ENCODE peak calls at places on chromosomes 12 and 14, in ten cellular contexts. One of them, this sample, is unnamed.

GRCh38 chr14:99515301-99516155 is 34.3 kb downstream of the CCNK start:
- DNase-seq in body of pancreas: peak; percentile 10
- DNase-seq in tibial nerve: no peak
- DNase-seq in A549: no peak
- DNase-seq in CD8-positive, alpha-beta T cell: no peak
- DNase-seq in WERI-Rb-1: peak; percentile 11
- DNase-seq in CD4-positive, alpha-beta T cell: no peak
- DNase-seq in HL-60: no peak
- DNase-seq in cardiac muscle cell: no peak
- DNase-seq in AG04450: no peak
- DNase-seq in this sample: no peak

GRCh38 chr12:98856897-98857540 is 211.9 kb downstream of the APAF1 start:
- DNase-seq in body of pancreas: no peak
- DNase-seq in tibial nerve: no peak
- DNase-seq in A549: no peak
- DNase-seq in CD8-positive, alpha-beta T cell: no peak
- DNase-seq in WERI-Rb-1: no peak
- DNase-seq in CD4-positive, alpha-beta T cell: no peak
- DNase-seq in HL-60: no peak
- DNase-seq in cardiac muscle cell: no peak
- DNase-seq in AG04450: no peak
- DNase-seq in this sample: no peak

GRCh38 chr14:45085004-45085403 is 1.1 kb downstream of the PRPF39 start:
- DNase-seq in body of pancreas: no peak
- DNase-seq in tibial nerve: no peak
- DNase-seq in A549: no peak
- DNase-seq in CD8-positive, alpha-beta T cell: no peak
- DNase-seq in WERI-Rb-1: no peak
- DNase-seq in CD4-positive, alpha-beta T cell: no peak
- DNase-seq in HL-60: no peak
- DNase-seq in cardiac muscle cell: peak; percentile 14
- DNase-seq in AG04450: no peak
- DNase-seq in this sample: no peak

GRCh38 chr14:32808574-32809098 is 130.0 kb upstream of the NPAS3 start:
- DNase-seq in body of pancreas: peak; percentile 32
- DNase-seq in tibial nerve: no peak
- DNase-seq in A549: no peak
- DNase-seq in CD8-positive, alpha-beta T cell: no peak
- DNase-seq in WERI-Rb-1: no peak
- DNase-seq in CD4-positive, alpha-beta T cell: no peak
- DNase-seq in HL-60: no peak
- DNase-seq in cardiac muscle cell: no peak
- DNase-seq in AG04450: no peak
- DNase-seq in this sample: no peak

GRCh38 chr12:113479578-113480335 is 8.1 kb upstream of the LHX5 start:
- DNase-seq in body of pancreas: peak; percentile 37
- DNase-seq in tibial nerve: peak; percentile 28
- DNase-seq in A549: no peak
- DNase-seq in CD8-positive, alpha-beta T cell: peak; percentile 34
- DNase-seq in WERI-Rb-1: no peak
- DNase-seq in CD4-positive, alpha-beta T cell: peak; percentile 26
- DNase-seq in HL-60: no peak
- DNase-seq in cardiac muscle cell: peak; percentile 91
- DNase-seq in AG04450: no peak
- DNase-seq in this sample: peak; percentile 63

GRCh38 chr12:115394498-115395220 is 710.7 kb upstream of the TBX3 start:
- DNase-seq in body of pancreas: no peak
- DNase-seq in tibial nerve: no peak
- DNase-seq in A549: peak; percentile 65
- DNase-seq in CD8-positive, alpha-beta T cell: no peak
- DNase-seq in WERI-Rb-1: no peak
- DNase-seq in CD4-positive, alpha-beta T cell: no peak
- DNase-seq in HL-60: no peak
- DNase-seq in cardiac muscle cell: no peak
- DNase-seq in AG04450: no peak
- DNase-seq in this sample: no peak

GRCh38 chr12:51520576-51521325 is 70.3 kb upstream of the SCN8A start:
- DNase-seq in body of pancreas: no peak
- DNase-seq in tibial nerve: no peak
- DNase-seq in A549: no peak
- DNase-seq in CD8-positive, alpha-beta T cell: no peak
- DNase-seq in WERI-Rb-1: peak; percentile 77
- DNase-seq in CD4-positive, alpha-beta T cell: no peak
- DNase-seq in HL-60: no peak
- DNase-seq in cardiac muscle cell: no peak
- DNase-seq in AG04450: no peak
- DNase-seq in this sample: no peak

GRCh38 chr14:59705245-59705644 is 128.6 kb upstream of the CCDC175 start:
- DNase-seq in body of pancreas: no peak
- DNase-seq in tibial nerve: no peak
- DNase-seq in A549: no peak
- DNase-seq in CD8-positive, alpha-beta T cell: no peak
- DNase-seq in WERI-Rb-1: no peak
- DNase-seq in CD4-positive, alpha-beta T cell: no peak
- DNase-seq in HL-60: no peak
- DNase-seq in cardiac muscle cell: no peak
- DNase-seq in AG04450: no peak
- DNase-seq in this sample: no peak

DNA sequence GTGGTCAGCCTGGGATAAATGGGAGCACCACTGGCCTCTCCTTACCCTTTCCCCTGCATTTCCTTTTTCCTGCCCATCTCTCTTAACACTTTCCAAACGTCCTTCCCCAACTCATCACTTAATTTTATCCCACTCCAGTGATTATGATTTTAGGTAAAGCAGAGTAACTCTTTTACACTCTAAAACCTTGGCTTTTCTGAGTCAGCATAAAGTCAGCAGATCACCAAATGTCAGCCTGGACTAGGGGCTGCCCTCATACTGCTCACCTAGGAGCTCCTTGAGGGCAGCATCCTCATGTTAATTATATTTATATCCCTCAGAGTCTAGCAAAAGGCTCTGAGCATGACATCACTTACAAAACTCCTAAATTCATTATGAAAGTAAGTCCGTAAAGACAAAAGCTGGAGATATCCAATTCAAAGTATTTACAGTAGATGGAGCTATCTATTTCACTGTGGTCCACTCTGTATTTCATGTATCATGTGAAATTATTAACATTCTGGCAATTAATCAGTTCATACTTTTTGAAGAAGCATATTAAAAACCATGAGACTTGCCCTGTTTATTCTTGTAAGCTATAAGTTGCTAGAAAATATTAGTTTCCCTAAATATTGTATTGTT is 17.0 kb upstream of the DICER1 start:
- DNase-seq in body of pancreas: no peak
- DNase-seq in tibial nerve: no peak
- DNase-seq in A549: no peak
- DNase-seq in CD8-positive, alpha-beta T cell: no peak
- DNase-seq in WERI-Rb-1: no peak
- DNase-seq in CD4-positive, alpha-beta T cell: no peak
- DNase-seq in HL-60: no peak
- DNase-seq in cardiac muscle cell: no peak
- DNase-seq in AG04450: no peak
- DNase-seq in this sample: no peak
- TF ChIP-seq CTCF in body of pancreas: peak; percentile 36
- TF ChIP-seq CTCF in tibial nerve: peak; percentile 28
- TF ChIP-seq CTCF in A549: peak; percentile 37
- TF ChIP-seq CTCF in CD8-positive, alpha-beta T cell: no peak
- TF ChIP-seq CTCF in WERI-Rb-1: no peak
- TF ChIP-seq CTCF in CD4-positive, alpha-beta T cell: no peak
- TF ChIP-seq CTCF in HL-60: no peak
- TF ChIP-seq CTCF in cardiac muscle cell: peak; percentile 34
- TF ChIP-seq CTCF in AG04450: no peak
- TF ChIP-seq CTCF in this sample: peak; percentile 20

GRCh38 chr12:14548609-14549008 is 19.1 kb downstream of the PLBD1 start:
- DNase-seq in body of pancreas: no peak
- DNase-seq in tibial nerve: no peak
- DNase-seq in A549: no peak
- DNase-seq in CD8-positive, alpha-beta T cell: no peak
- DNase-seq in WERI-Rb-1: no peak
- DNase-seq in CD4-positive, alpha-beta T cell: no peak
- DNase-seq in HL-60: no peak
- DNase-seq in cardiac muscle cell: no peak
- DNase-seq in AG04450: no peak
- DNase-seq in this sample: no peak

GRCh38 chr12:14545144-14546124 is 22.2 kb downstream of the PLBD1 start:
- DNase-seq in body of pancreas: no peak
- DNase-seq in tibial nerve: no peak
- DNase-seq in A549: no peak
- DNase-seq in CD8-positive, alpha-beta T cell: no peak
- DNase-seq in WERI-Rb-1: no peak
- DNase-seq in CD4-positive, alpha-beta T cell: no peak
- DNase-seq in HL-60: no peak
- DNase-seq in cardiac muscle cell: no peak
- DNase-seq in AG04450: no peak
- DNase-seq in this sample: no peak

DNA sequence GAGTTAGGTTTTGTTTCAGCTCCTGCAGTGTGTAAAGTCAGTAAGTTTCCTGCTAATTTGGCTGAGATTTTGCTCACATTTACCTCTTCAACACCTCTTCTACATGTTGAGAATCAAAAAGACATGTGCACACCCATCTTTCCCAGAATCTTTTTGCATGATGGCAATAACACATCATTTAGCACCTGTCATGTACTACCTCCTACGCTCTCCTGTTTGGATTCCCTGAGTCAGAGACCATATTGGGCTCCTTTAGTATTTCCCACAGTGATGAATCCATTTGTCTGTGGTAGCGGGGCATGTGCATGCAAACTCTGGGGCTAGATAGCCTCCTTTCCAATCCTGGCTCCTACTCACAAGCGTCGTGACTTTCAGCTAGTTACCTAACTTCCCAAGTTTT is 20.1 kb downstream of the PLBD1 start:
- DNase-seq in body of pancreas: no peak
- DNase-seq in tibial nerve: no peak
- DNase-seq in A549: no peak
- DNase-seq in CD8-positive, alpha-beta T cell: no peak
- DNase-seq in WERI-Rb-1: no peak
- DNase-seq in CD4-positive, alpha-beta T cell: no peak
- DNase-seq in HL-60: no peak
- DNase-seq in cardiac muscle cell: no peak
- DNase-seq in AG04450: no peak
- DNase-seq in this sample: no peak
- H3K27ac ChIP-seq in body of pancreas: no peak overlapping the region
- H3K27ac ChIP-seq in tibial nerve: no peak overlapping the region
- H3K27ac ChIP-seq in A549: no peak overlapping the region
- H3K27ac ChIP-seq in CD8-positive, alpha-beta T cell: no peak overlapping the region
- H3K27ac ChIP-seq in WERI-Rb-1: no peak overlapping the region
- H3K27ac ChIP-seq in CD4-positive, alpha-beta T cell: no peak overlapping the region
- H3K27ac ChIP-seq in HL-60: no peak overlapping the region
- H3K27ac ChIP-seq in cardiac muscle cell: no peak overlapping the region
- H3K27ac ChIP-seq in AG04450: no peak overlapping the region
- H3K27ac ChIP-seq in this sample: no peak overlapping the region

GRCh38 chr14:23344481-23344880 is 8.2 kb downstream of the SLC22A17 start:
- DNase-seq in body of pancreas: no peak
- DNase-seq in tibial nerve: no peak
- DNase-seq in A549: no peak
- DNase-seq in CD8-positive, alpha-beta T cell: no peak
- DNase-seq in WERI-Rb-1: no peak
- DNase-seq in CD4-positive, alpha-beta T cell: no peak
- DNase-seq in HL-60: no peak
- DNase-seq in cardiac muscle cell: no peak
- DNase-seq in AG04450: no peak
- DNase-seq in this sample: no peak
- TF ChIP-seq CTCF in body of pancreas: no peak
- TF ChIP-seq CTCF in tibial nerve: no peak
- TF ChIP-seq CTCF in A549: no peak
- TF ChIP-seq CTCF in CD8-positive, alpha-beta T cell: no peak
- TF ChIP-seq CTCF in WERI-Rb-1: no peak
- TF ChIP-seq CTCF in CD4-positive, alpha-beta T cell: no peak
- TF ChIP-seq CTCF in HL-60: no peak
- TF ChIP-seq CTCF in cardiac muscle cell: no peak
- TF ChIP-seq CTCF in AG04450: no peak
- TF ChIP-seq CTCF in this sample: no peak

GRCh38 chr14:81345781-81346180 is 54.3 kb downstream of the STON2 start:
- DNase-seq in body of pancreas: no peak
- DNase-seq in tibial nerve: no peak
- DNase-seq in A549: no peak
- DNase-seq in CD8-positive, alpha-beta T cell: no peak
- DNase-seq in WERI-Rb-1: no peak
- DNase-seq in CD4-positive, alpha-beta T cell: no peak
- DNase-seq in HL-60: no peak
- DNase-seq in cardiac muscle cell: no peak
- DNase-seq in AG04450: no peak
- DNase-seq in this sample: no peak

GRCh38 chr14:81343701-81344100 is 56.4 kb downstream of the STON2 start:
- DNase-seq in body of pancreas: no peak
- DNase-seq in tibial nerve: no peak
- DNase-seq in A549: no peak
- DNase-seq in CD8-positive, alpha-beta T cell: no peak
- DNase-seq in WERI-Rb-1: no peak
- DNase-seq in CD4-positive, alpha-beta T cell: no peak
- DNase-seq in HL-60: no peak
- DNase-seq in cardiac muscle cell: no peak
- DNase-seq in AG04450: no peak
- DNase-seq in this sample: no peak

GRCh38 chr14:81341405-81342180 is 58.5 kb downstream of the STON2 start:
- DNase-seq in body of pancreas: no peak
- DNase-seq in tibial nerve: no peak
- DNase-seq in A549: no peak
- DNase-seq in CD8-positive, alpha-beta T cell: no peak
- DNase-seq in WERI-Rb-1: no peak
- DNase-seq in CD4-positive, alpha-beta T cell: no peak
- DNase-seq in HL-60: no peak
- DNase-seq in cardiac muscle cell: no peak
- DNase-seq in AG04450: no peak
- DNase-seq in this sample: no peak

GRCh38 chr14:81343166-81343565 is 57.0 kb downstream of the STON2 start:
- DNase-seq in body of pancreas: no peak
- DNase-seq in tibial nerve: no peak
- DNase-seq in A549: no peak
- DNase-seq in CD8-positive, alpha-beta T cell: no peak
- DNase-seq in WERI-Rb-1: no peak
- DNase-seq in CD4-positive, alpha-beta T cell: no peak
- DNase-seq in HL-60: no peak
- DNase-seq in cardiac muscle cell: no peak
- DNase-seq in AG04450: no peak
- DNase-seq in this sample: no peak

DNA sequence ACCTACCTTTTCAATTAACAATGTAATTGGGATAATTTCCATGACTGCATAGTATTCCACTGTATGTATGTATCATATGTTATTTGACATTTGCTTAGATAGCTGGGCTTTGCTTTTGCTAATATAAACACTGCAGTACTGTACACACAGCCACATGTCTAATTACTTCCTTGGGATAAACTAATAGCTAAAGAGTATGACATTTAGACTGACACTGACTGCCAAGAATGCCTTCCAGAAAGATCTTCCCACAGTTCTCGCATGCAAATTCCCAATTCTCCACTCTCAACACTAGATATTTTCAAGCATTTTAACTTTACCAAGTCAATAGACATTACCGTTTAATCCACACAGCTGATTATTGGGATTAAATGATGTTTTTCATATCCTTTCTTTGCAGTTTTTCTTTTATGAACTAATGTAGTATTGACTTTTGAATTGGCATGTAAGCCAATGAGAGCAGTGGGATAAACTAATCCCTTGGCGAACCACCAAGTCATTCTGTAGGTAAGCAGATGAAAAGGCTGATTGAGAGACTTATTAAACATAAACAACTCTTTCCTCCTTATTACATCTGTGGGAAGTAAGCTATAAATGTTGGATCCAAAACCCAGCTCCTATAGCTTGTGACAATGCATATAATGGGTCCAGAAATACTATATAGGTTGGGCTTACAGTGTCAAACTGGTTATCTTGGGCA is 55.5 kb downstream of the STON2 start:
- DNase-seq in body of pancreas: no peak
- DNase-seq in tibial nerve: no peak
- DNase-seq in A549: no peak
- DNase-seq in CD8-positive, alpha-beta T cell: no peak
- DNase-seq in WERI-Rb-1: no peak
- DNase-seq in CD4-positive, alpha-beta T cell: no peak
- DNase-seq in HL-60: no peak
- DNase-seq in cardiac muscle cell: no peak
- DNase-seq in AG04450: no peak
- DNase-seq in this sample: no peak
- H3K27ac ChIP-seq in body of pancreas: no peak overlapping the region
- H3K27ac ChIP-seq in tibial nerve: no peak overlapping the region
- H3K27ac ChIP-seq in A549: no peak overlapping the region
- H3K27ac ChIP-seq in CD8-positive, alpha-beta T cell: no peak overlapping the region
- H3K27ac ChIP-seq in WERI-Rb-1: no peak overlapping the region
- H3K27ac ChIP-seq in CD4-positive, alpha-beta T cell: no peak overlapping the region
- H3K27ac ChIP-seq in HL-60: no peak overlapping the region
- H3K27ac ChIP-seq in cardiac muscle cell: no peak overlapping the region
- H3K27ac ChIP-seq in AG04450: no peak overlapping the region
- H3K27ac ChIP-seq in this sample: no peak overlapping the region

This sample was measured in RWPE1.